ENCODE peak calls at places on chromosomes 7 and 10, in ten cellular contexts. C is AG04450, A is astrocyte of the spinal cord, E is keratinocyte, P is OCI-LY7, R is tibial nerve, J is fibroblast of villous mesenchyme, O is RWPE1, V is cardiac muscle cell, X is PC-3. I is an unnamed sample.

GRCh38 chr10:112092529-112092928 is 91.0 kb downstream of the GPAM start:
- DNase-seq in P (no peak), R (no peak), C (no peak), A (no peak), E (no peak), X (no peak), V (no peak), J (peak), O (no peak), I (no peak)

GRCh38 chr7:29288534-29289091 is 94.0 kb downstream of the CHN2 start:
- DNase-seq in X (no peak), O (no peak), C (no peak), P (no peak), A (no peak), E (no peak), V (no peak), R (no peak), J (no peak), I (no peak)

GRCh38 chr10:58140706-58141347 is 126.9 kb downstream of the IPMK start:
- DNase-seq in O (no peak), R (no peak), X (no peak), J (no peak), P (no peak), V (no peak), E (no peak), A (no peak), C (no peak), I (no peak)

GRCh38 chr10:34405611-34406462 is 409.3 kb downstream of the PARD3 start:
- DNase-seq in X (peak), A (peak), C (no peak), R (no peak), J (no peak), V (no peak), E (no peak), O (peak), P (no peak), I (no peak)

GRCh38 chr10:4661572-4662255 is 164.3 kb upstream of the AKR1E2 start:
- DNase-seq in X (no peak), A (no peak), E (no peak), C (no peak), P (no peak), R (peak), O (no peak), V (peak), J (peak), I (no peak)

GRCh38 chr7:17298840-17299476 is 506 bp downstream of the AHR start:
- DNase-seq in A (peak), R (peak), E (no peak), P (no peak), X (peak), V (peak), C (no peak), O (peak), J (peak), I (no peak)

GRCh38 chr10:114179747-114180146 is 594 bp downstream of the TDRD1 start:
- DNase-seq in C (no peak), R (no peak), J (no peak), O (no peak), P (no peak), X (no peak), V (no peak), A (no peak), E (no peak), I (no peak)

GRCh38 chr7:101632641-101633040 is 3.5 kb upstream of the MYL10 start:
- DNase-seq in C (no peak), V (no peak), X (no peak), P (no peak), J (no peak), A (no peak), E (no peak), R (no peak), O (no peak), I (no peak)

GRCh38 chr7:140168816-140169215 is 8.0 kb downstream of the KDM7A start:
- DNase-seq in A (no peak), C (no peak), P (no peak), X (no peak), R (no peak), J (no peak), E (no peak), O (no peak), V (no peak), I (no peak)

GRCh38 chr7:82594665-82595064 is 151.1 kb upstream of the CACNA2D1 start:
- DNase-seq in R (no peak), P (no peak), J (no peak), V (peak), A (no peak), O (no peak), C (no peak), E (no peak), X (no peak), I (no peak)

GRCh38 chr10:122740640-122741039 is 41.0 kb upstream of the C10orf120 start:
- DNase-seq in X (no peak), R (no peak), C (no peak), V (no peak), A (no peak), P (no peak), O (no peak), E (no peak), J (no peak), I (no peak)

GRCh38 chr7:76300210-76300731 is 2.2 kb upstream of the HSPB1 start:
- DNase-seq in A (peak), P (no peak), R (peak), X (peak), V (no peak), J (peak), C (no peak), O (peak), E (peak), I (no peak)

GRCh38 chr10:87660484-87661133 is 931 bp downstream of the PAPSS2 start:
- DNase-seq in E (no peak), R (peak), X (no peak), C (no peak), O (no peak), J (peak), P (no peak), A (peak), V (no peak), I (no peak)

GRCh38 chr7:108146070-108146842 is 16.1 kb upstream of the LAMB4 start:
- DNase-seq in J (peak), C (peak), R (peak), A (peak), P (peak), E (no peak), X (peak), O (peak), V (peak), I (no peak)

GRCh38 chr7:115387168-115387567 is 465.3 kb downstream of the MDFIC start:
- DNase-seq in V (no peak), A (no peak), E (no peak), P (no peak), R (no peak), J (no peak), O (no peak), C (no peak), X (no peak), I (no peak)

GRCh38 chr10:11875499-11876281 is 52.5 kb downstream of the PROSER2 start:
- DNase-seq in X (peak), J (peak), V (no peak), A (peak), P (no peak), E (peak), C (peak), R (peak), O (peak), I (peak)

GRCh38 chr7:816300-816750 is 16.0 kb upstream of the SUN1 start:
- DNase-seq in O (peak), C (peak), A (peak), V (peak), P (peak), R (peak), E (peak), J (peak), X (peak), I (peak)

GRCh38 chr7:84529480-84530205 is 335.1 kb upstream of the SEMA3A start:
- DNase-seq in E (peak), C (no peak), A (peak), O (peak), R (no peak), P (no peak), J (peak), V (no peak), X (peak), I (no peak)

GRCh38 chr10:71840177-71840711 is 10.8 kb downstream of the PSAP start:
- DNase-seq in O (peak), P (no peak), A (peak), J (peak), R (peak), C (peak), V (peak), E (no peak), X (peak), I (peak)

GRCh38 chr7:17680026-17680425 is 260.3 kb downstream of the SNX13 start:
- DNase-seq in X (peak), P (no peak), O (peak), V (peak), A (peak), R (peak), C (peak), J (peak), E (no peak), I (peak)

GRCh38 chr7:33805630-33806233 is 99.6 kb upstream of the BMPER start:
- DNase-seq in A (peak), J (peak), E (no peak), C (no peak), P (no peak), V (no peak), X (peak), R (peak), O (peak), I (no peak)

GRCh38 chr10:47330804-47331203 is 8.6 kb downstream of the GDF2 start:
- DNase-seq in R (no peak), P (no peak), E (no peak), V (no peak), O (no peak), C (no peak), A (no peak), J (no peak), X (no peak), I (no peak)

GRCh38 chr7:30168800-30169584 is 34.2 kb downstream of the MTURN start:
- DNase-seq in X (peak), C (peak), O (peak), P (no peak), V (no peak), J (peak), A (peak), R (no peak), E (peak), I (no peak)

GRCh38 chr7:151795168-151795754 is 81.7 kb downstream of the PRKAG2 start:
- DNase-seq in R (no peak), V (no peak), P (no peak), C (no peak), J (no peak), A (no peak), E (no peak), X (peak), O (no peak), I (no peak)

GRCh38 chr7:51369746-51370145 is 53.1 kb upstream of the COBL start:
- DNase-seq in C (no peak), X (peak), R (no peak), A (peak), V (peak), P (peak), O (no peak), E (no peak), J (peak), I (no peak)
- TF ChIP-seq CTCF in C (peak), X (peak), R (peak), A (peak), V (peak), P (peak), O (peak), E (peak), J (peak), I (no peak)

GRCh38 chr7:45646996-45647411 is 72.8 kb downstream of the ADCY1 start:
- DNase-seq in E (no peak), V (peak), O (no peak), A (no peak), R (no peak), P (no peak), X (no peak), C (no peak), J (no peak), I (no peak)
- TF ChIP-seq CTCF in E (no peak), V (no peak), O (no peak), A (no peak), R (no peak), P (no peak), X (no peak), C (no peak), J (no peak), I (no peak)

GRCh38 chr10:84341983-84342382 is 13.6 kb downstream of the CCSER2 start:
- DNase-seq in R (no peak), V (no peak), J (no peak), O (no peak), X (no peak), A (no peak), C (no peak), P (no peak), E (no peak), I (no peak)

GRCh38 chr10:84340187-84340586 is 11.8 kb downstream of the CCSER2 start:
- DNase-seq in C (no peak), E (no peak), A (no peak), V (no peak), X (no peak), O (no peak), R (no peak), P (no peak), J (no peak), I (no peak)

GRCh38 chr10:84342584-84342983 is 14.2 kb downstream of the CCSER2 start:
- DNase-seq in P (no peak), J (no peak), E (no peak), A (no peak), O (no peak), R (no peak), X (no peak), V (no peak), C (no peak), I (no peak)

GRCh38 chr10:84340632-84341537 is 12.5 kb downstream of the CCSER2 start:
- DNase-seq in C (no peak), A (no peak), R (no peak), O (no peak), X (no peak), J (no peak), E (no peak), V (no peak), P (no peak), I (no peak)

GRCh38 chr10:84341538-84341856 is 13.1 kb downstream of the CCSER2 start:
- DNase-seq in J (no peak), C (no peak), O (no peak), P (no peak), X (no peak), E (no peak), R (no peak), V (no peak), A (no peak), I (no peak)
- TF ChIP-seq CTCF in J (no peak), C (no peak), O (no peak), P (peak), X (peak), E (no peak), R (no peak), V (no peak), A (no peak), I (no peak)

GRCh38 chr10:18343573-18343972 is 203.3 kb downstream of the CACNB2 start:
- DNase-seq in O (no peak), P (no peak), C (no peak), R (no peak), A (no peak), X (no peak), E (no peak), J (no peak), V (no peak), I (no peak)

GRCh38 chr10:18345308-18345707 is 205.1 kb downstream of the CACNB2 start:
- DNase-seq in E (no peak), C (no peak), P (no peak), A (no peak), R (no peak), X (no peak), J (no peak), O (no peak), V (no peak), I (no peak)

GRCh38 chr10:18340496-18341051 is 200.3 kb downstream of the CACNB2 start:
- DNase-seq in E (no peak), J (no peak), A (peak), R (no peak), X (no peak), O (no peak), P (no peak), V (peak), C (peak), I (no peak)

GRCh38 chr10:18341063-18341462 is 200.8 kb downstream of the CACNB2 start:
- DNase-seq in O (no peak), P (no peak), C (no peak), R (no peak), J (no peak), V (no peak), E (no peak), A (no peak), X (no peak), I (no peak)
- TF ChIP-seq CTCF in O (no peak), P (no peak), C (no peak), R (no peak), J (no peak), V (no peak), E (no peak), A (no peak), X (no peak), I (no peak)

GRCh38 chr10:30073767-30074060 is 14.3 kb upstream of the JCAD start:
- DNase-seq in R (no peak), P (no peak), J (no peak), A (no peak), X (no peak), C (no peak), O (no peak), V (no peak), E (no peak), I (no peak)

GRCh38 chr10:30073045-30073766 is 13.8 kb upstream of the JCAD start:
- DNase-seq in O (no peak), X (no peak), V (no peak), A (no peak), C (no peak), E (no peak), P (no peak), J (no peak), R (no peak), I (no peak)

GRCh38 chr10:30074101-30074500 is 14.7 kb upstream of the JCAD start:
- DNase-seq in O (no peak), X (no peak), R (no peak), P (no peak), E (no peak), C (no peak), A (no peak), V (no peak), J (no peak), I (no peak)

GRCh38 chr10:30075487-30075886 is 16.1 kb upstream of the JCAD start:
- DNase-seq in E (no peak), A (no peak), O (no peak), X (no peak), R (no peak), V (no peak), C (no peak), J (no peak), P (no peak), I (no peak)

GRCh38 chr10:30074933-30075332 is 15.5 kb upstream of the JCAD start:
- DNase-seq in J (no peak), E (no peak), V (no peak), O (no peak), R (no peak), P (no peak), C (no peak), X (no peak), A (no peak), I (no peak)
- TF ChIP-seq CTCF in J (no peak), E (no peak), V (no peak), O (no peak), R (no peak), P (no peak), C (no peak), X (no peak), A (no peak), I (no peak)

GRCh38 chr7:117565226-117565625 is 85.4 kb downstream of the CFTR start:
- DNase-seq in J (no peak), P (no peak), O (no peak), C (no peak), X (peak), E (no peak), V (no peak), R (no peak), A (no peak), I (no peak)
- TF ChIP-seq CTCF in J (no peak), P (no peak), O (no peak), C (no peak), X (no peak), E (no peak), V (no peak), R (no peak), A (no peak), I (no peak)

DNA sequence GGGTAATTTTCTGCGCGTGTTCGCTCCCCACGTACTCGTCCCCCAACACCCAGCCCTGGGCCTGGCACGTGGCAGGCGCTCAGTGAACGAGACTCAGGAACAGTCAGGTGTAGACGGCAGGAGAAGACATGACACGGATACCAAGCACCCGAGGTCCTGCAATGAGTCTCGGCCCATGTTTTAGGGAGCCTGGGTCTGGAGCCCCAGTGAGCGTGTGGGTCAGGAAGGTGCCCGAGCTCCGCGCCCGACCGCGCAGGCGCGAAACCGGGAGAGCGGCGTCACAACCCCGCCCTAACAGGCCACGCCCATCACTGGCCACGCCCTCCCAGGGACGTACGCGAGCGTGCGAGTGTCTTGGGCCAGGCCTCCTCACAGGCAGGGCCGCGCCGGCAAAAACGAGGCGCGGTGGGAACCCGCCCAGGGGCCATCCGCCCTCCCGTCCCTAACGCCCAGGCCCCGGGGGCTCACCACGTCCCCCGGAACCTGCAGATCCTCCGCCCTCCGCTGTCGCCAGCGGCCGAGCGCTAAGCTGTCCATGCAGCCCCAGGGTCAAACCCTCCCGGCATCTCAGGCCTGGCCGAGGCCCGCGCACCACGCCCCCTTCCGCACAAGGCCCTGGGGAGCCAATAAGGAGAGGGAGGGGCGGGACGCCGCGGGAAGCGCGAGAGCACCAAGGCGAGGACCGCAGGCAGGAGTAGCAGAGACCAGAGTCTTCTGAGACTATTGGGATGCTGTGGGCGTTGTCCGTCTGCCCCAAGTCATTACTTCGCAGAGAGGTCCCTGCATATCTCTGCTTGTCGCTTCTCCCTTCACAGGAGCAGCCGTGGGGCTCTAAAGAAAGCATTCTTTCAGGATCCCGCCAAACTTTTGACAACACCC is at the start of gene C10orf143:
- DNase-seq in C (peak), X (peak), P (peak), E (peak), R (peak), J (peak), V (peak), A (peak), O (peak), I (peak)
- TF ChIP-seq CTCF in C (no peak), X (no peak), P (no peak), E (no peak), R (no peak), J (no peak), V (no peak), A (no peak), O (no peak), I (no peak)

DNA sequence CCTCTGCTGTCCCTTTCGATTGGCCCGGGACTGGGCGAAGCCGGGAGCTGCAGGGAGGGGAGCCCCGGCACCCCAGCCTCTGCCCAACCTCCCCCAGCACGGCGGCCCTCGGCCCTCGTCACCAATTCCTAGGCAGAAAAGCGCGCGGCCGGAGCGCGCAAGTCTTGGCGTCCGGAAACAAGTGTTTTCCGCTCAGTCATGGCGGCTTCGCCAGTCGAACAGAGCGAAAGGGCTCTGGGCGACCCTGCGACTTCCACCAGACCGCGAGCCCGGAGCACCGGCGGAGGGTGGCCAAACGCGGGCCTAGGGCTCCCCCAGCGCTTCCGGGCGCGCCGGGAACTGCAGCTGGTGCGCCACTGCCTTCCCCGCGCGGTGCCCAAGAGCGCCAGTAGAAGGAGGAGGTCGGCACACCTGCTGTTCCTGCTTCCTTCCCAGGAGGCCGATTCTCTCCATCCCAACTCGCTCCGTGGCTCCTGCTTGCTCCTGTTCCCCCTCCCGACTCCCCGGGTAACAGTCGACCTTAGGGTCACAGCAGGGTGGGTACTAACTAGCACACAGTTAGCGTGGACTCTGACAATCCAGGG is 729.9 kb downstream of the ZWINT start:
- DNase-seq in R (no peak), E (no peak), X (peak), V (peak), C (no peak), P (no peak), A (peak), J (peak), O (peak), I (no peak)
- TF ChIP-seq CTCF in R (peak), E (peak), X (peak), V (peak), C (peak), P (no peak), A (peak), J (peak), O (peak), I (peak)